ENCODE peak calls at places on chromosome 4, in ten cellular contexts. D is thyroid gland; M is pancreas; K is mucosa of descending colon; O is fibroblast of mammary gland; X is endothelial cell; Z is CD4-positive, alpha-beta T cell; G is GM13977; Q is lower leg skin; C is heart right ventricle. S is an unnamed sample.

GRCh38 chr4:120066182-120066524 is 495 bp downstream of the MAD2L1 start:
- DNase-seq in D (no peak), M (no peak), K (no peak), O (no peak), X (no peak), Z (no peak), G (peak), Q (no peak), C (no peak), S (peak)

GRCh38 chr4:65668201-65669007 is 1.9 kb downstream of the EPHA5 start:
- DNase-seq in D (peak), M (peak), K (peak), O (peak), X (peak), Z (no peak), G (no peak), Q (peak), C (no peak), S (no peak)

GRCh38 chr4:71709961-71710360 is 73.9 kb downstream of the GC start:
- DNase-seq in D (no peak), M (no peak), K (no peak), O (no peak), X (no peak), Z (no peak), G (no peak), Q (no peak), C (no peak), S (no peak)

GRCh38 chr4:169971456-169972015 is 54.7 kb downstream of the MFAP3L start:
- DNase-seq in D (peak), M (no peak), K (no peak), O (peak), X (no peak), Z (no peak), G (no peak), Q (no peak), C (no peak), S (no peak)

GRCh38 chr4:33060873-33061542 is 2340.8 kb downstream of the PCDH7 start:
- DNase-seq in D (peak), M (peak), K (no peak), O (peak), X (peak), Z (no peak), G (no peak), Q (no peak), C (peak), S (peak)

GRCh38 chr4:64718091-64718490 is 308.8 kb upstream of the TECRL start:
- DNase-seq in D (no peak), M (no peak), K (no peak), O (peak), X (peak), Z (no peak), G (no peak), Q (no peak), C (no peak), S (no peak)

GRCh38 chr4:71255966-71256365 is 82.9 kb upstream of the SLC4A4 start:
- DNase-seq in D (no peak), M (no peak), K (no peak), O (no peak), X (no peak), Z (no peak), G (no peak), Q (no peak), C (no peak), S (no peak)

GRCh38 chr4:21012851-21013331 is 312.6 kb downstream of the PACRGL start:
- DNase-seq in D (no peak), M (no peak), K (no peak), O (peak), X (no peak), Z (no peak), G (no peak), Q (no peak), C (no peak), S (no peak)

GRCh38 chr4:86718152-86718551 is 124.0 kb downstream of the PTPN13 start:
- DNase-seq in D (no peak), M (no peak), K (no peak), O (no peak), X (no peak), Z (no peak), G (no peak), Q (no peak), C (no peak), S (no peak)

GRCh38 chr4:77917075-77917474 is 54.4 kb downstream of the MRPL1 start:
- DNase-seq in D (no peak), M (no peak), K (no peak), O (no peak), X (no peak), Z (no peak), G (no peak), Q (no peak), C (no peak), S (no peak)

GRCh38 chr4:10085386-10085785 is 31.2 kb downstream of the WDR1 start:
- DNase-seq in D (no peak), M (peak), K (peak), O (no peak), X (no peak), Z (no peak), G (no peak), Q (no peak), C (no peak), S (no peak)

GRCh38 chr4:8688041-8688907 is 95.7 kb downstream of the CPZ start:
- DNase-seq in D (no peak), M (peak), K (no peak), O (peak), X (peak), Z (no peak), G (no peak), Q (no peak), C (no peak), S (peak)

GRCh38 chr4:95701500-95701899 is 138.4 kb upstream of the PDHA2 start:
- DNase-seq in D (no peak), M (no peak), K (no peak), O (peak), X (no peak), Z (no peak), G (no peak), Q (no peak), C (no peak), S (no peak)

GRCh38 chr4:5609265-5610007 is 98.9 kb downstream of the EVC2 start:
- DNase-seq in D (no peak), M (no peak), K (no peak), O (no peak), X (no peak), Z (no peak), G (no peak), Q (no peak), C (no peak), S (no peak)

GRCh38 chr4:152780267-152780811 is 585 bp downstream of the ARFIP1 start:
- DNase-seq in D (peak), M (no peak), K (no peak), O (peak), X (peak), Z (no peak), G (no peak), Q (peak), C (peak), S (no peak)

GRCh38 chr4:181525641-181526040 is 717.6 kb upstream of the TENM3 start:
- DNase-seq in D (no peak), M (no peak), K (no peak), O (no peak), X (no peak), Z (no peak), G (no peak), Q (no peak), C (no peak), S (no peak)

GRCh38 chr4:10529256-10529890 is 72.1 kb upstream of the ZNF518B start:
- DNase-seq in D (no peak), M (no peak), K (no peak), O (no peak), X (no peak), Z (no peak), G (no peak), Q (no peak), C (no peak), S (no peak)

GRCh38 chr4:52982246-52982950 is 120.3 kb downstream of the RASL11B start:
- DNase-seq in D (no peak), M (no peak), K (no peak), O (peak), X (no peak), Z (no peak), G (peak), Q (no peak), C (no peak), S (no peak)

DNA sequence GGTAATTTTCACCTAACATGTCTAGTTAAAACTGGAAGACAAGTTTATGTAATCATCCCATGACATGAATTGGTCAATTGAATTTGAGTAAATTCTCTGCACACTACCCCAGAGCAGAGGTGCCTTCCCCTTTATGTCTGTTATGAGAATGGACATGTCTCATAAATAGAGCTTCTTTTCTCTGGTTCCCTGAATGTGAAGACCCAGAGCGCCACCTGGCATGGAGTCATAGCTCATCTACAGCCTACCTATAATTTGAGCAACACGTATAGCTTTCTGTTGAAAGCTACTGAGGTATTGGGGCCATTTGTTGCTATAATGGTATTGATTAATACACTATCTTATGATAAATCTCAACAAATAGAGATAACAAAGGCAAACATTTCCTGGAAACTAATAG is 626.5 kb upstream of the GALNTL6 start:
- DNase-seq in D (peak), M (no peak), K (no peak), O (no peak), X (no peak), Z (no peak), G (no peak), Q (no peak), C (no peak), S (no peak)
- TF ChIP-seq CTCF in D (no peak), M (no peak), K (no peak), O (no peak), X (no peak), Z (no peak), G (no peak), Q (no peak), C (no peak), S (no peak)

GRCh38 chr4:4379540-4380087 is 7.3 kb upstream of the NSG1 start:
- DNase-seq in D (no peak), M (no peak), K (no peak), O (no peak), X (no peak), Z (no peak), G (no peak), Q (no peak), C (no peak), S (no peak)
- TF ChIP-seq CTCF in D (no peak), M (no peak), K (no peak), O (no peak), X (no peak), Z (no peak), G (no peak), Q (no peak), C (no peak), S (no peak)

GRCh38 chr4:87835732-87836131 is 3.0 kb downstream of the MEPE start:
- DNase-seq in D (no peak), M (no peak), K (no peak), O (peak), X (no peak), Z (no peak), G (no peak), Q (no peak), C (no peak), S (no peak)

GRCh38 chr4:87840149-87840548 is 7.4 kb downstream of the MEPE start:
- DNase-seq in D (no peak), M (no peak), K (no peak), O (no peak), X (no peak), Z (no peak), G (no peak), Q (no peak), C (no peak), S (no peak)

GRCh38 chr4:87835192-87835591 is 2.4 kb downstream of the MEPE start:
- DNase-seq in D (no peak), M (no peak), K (no peak), O (peak), X (no peak), Z (no peak), G (no peak), Q (no peak), C (no peak), S (no peak)

GRCh38 chr4:87839309-87839946 is 6.7 kb downstream of the MEPE start:
- DNase-seq in D (peak), M (no peak), K (no peak), O (peak), X (no peak), Z (no peak), G (no peak), Q (no peak), C (peak), S (peak)

GRCh38 chr4:87838207-87838606 is 5.4 kb downstream of the MEPE start:
- DNase-seq in D (no peak), M (no peak), K (no peak), O (peak), X (no peak), Z (no peak), G (no peak), Q (no peak), C (no peak), S (no peak)
- TF ChIP-seq CTCF in D (no peak), M (no peak), K (no peak), O (peak), X (peak), Z (no peak), G (no peak), Q (no peak), C (peak), S (no peak)

DNA sequence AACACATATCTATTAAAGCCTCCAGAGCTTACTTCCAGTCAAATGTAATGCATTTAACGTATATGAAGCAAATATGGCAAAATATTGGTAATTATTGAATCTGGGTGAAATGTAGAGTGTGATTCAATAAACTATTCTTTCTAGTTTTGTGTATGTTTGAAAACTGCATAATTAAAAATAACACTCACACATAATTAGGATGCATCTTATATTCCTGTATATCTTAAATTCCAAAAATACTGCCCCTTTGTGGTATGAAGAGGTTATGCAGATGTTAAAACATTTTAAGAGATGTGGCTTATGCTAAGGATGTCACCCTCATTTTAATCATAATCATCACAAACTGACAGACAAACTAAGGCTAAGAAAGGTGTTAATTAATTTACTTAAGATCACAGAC is 182.9 kb downstream of the COX18 start:
- DNase-seq in D (no peak), M (no peak), K (no peak), O (peak), X (no peak), Z (no peak), G (no peak), Q (no peak), C (no peak), S (no peak)
- TF ChIP-seq CTCF in D (no peak), M (no peak), K (no peak), O (peak), X (peak), Z (no peak), G (peak), Q (no peak), C (no peak), S (no peak)

DNA sequence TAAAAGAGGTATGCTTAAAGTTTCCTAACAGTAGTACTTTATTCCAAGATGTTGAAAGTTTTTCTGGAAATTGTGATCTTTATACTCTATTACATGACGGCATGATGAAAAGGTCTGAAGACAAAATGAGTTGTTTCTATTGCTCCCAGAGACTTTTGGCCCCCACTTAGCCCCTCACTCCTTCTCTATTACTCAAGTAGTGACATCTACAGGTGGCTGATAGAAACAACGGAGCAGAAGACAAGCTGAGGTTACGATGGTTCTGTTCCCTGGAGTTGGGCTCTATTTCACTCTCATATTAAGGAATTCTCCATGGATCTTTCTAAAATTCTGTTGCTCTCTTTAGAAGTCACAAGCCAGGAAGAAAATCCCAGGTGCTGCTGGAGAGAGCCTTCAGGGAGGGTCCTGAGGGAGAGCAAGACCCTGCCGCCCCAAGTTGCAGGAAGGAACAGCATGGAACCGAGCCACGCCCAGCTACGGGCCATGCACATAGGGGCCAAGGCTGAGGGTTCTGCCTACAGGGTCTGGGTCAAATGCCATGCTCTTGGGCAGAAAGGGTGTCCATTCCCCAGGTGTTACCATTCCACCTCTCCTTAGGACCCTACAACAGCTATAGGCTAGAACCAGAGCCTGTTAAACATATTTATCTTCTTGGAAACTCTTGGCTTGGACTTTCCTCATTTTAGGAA is 22.7 kb downstream of the RPL9 start:
- DNase-seq in D (no peak), M (no peak), K (no peak), O (no peak), X (no peak), Z (no peak), G (no peak), Q (no peak), C (no peak), S (no peak)
- TF ChIP-seq CTCF in D (no peak), M (no peak), K (no peak), O (peak), X (no peak), Z (peak), G (peak), Q (no peak), C (no peak), S (no peak)

GRCh38 chr4:124429746-124430250 is 282.7 kb downstream of the ANKRD50 start:
- DNase-seq in D (no peak), M (no peak), K (no peak), O (peak), X (no peak), Z (no peak), G (no peak), Q (no peak), C (no peak), S (no peak)
- TF ChIP-seq CTCF in D (no peak), M (no peak), K (no peak), O (no peak), X (no peak), Z (no peak), G (no peak), Q (no peak), C (no peak), S (no peak)

GRCh38 chr4:128287159-128287870 is at the start of gene PGRMC2:
- DNase-seq in D (peak), M (peak), K (peak), O (peak), X (no peak), Z (peak), G (peak), Q (peak), C (peak), S (no peak)

GRCh38 chr4:128286474-128287158 is 997 bp downstream of the PGRMC2 start:
- DNase-seq in D (peak), M (no peak), K (no peak), O (peak), X (no peak), Z (peak), G (peak), Q (no peak), C (no peak), S (peak)

GRCh38 chr4:128289523-128290158 is 2.0 kb upstream of the PGRMC2 start:
- DNase-seq in D (no peak), M (no peak), K (no peak), O (no peak), X (no peak), Z (no peak), G (no peak), Q (no peak), C (no peak), S (no peak)

GRCh38 chr4:128288689-128289106 is 1.1 kb upstream of the PGRMC2 start:
- DNase-seq in D (peak), M (no peak), K (no peak), O (peak), X (peak), Z (peak), G (peak), Q (no peak), C (no peak), S (peak)

DNA sequence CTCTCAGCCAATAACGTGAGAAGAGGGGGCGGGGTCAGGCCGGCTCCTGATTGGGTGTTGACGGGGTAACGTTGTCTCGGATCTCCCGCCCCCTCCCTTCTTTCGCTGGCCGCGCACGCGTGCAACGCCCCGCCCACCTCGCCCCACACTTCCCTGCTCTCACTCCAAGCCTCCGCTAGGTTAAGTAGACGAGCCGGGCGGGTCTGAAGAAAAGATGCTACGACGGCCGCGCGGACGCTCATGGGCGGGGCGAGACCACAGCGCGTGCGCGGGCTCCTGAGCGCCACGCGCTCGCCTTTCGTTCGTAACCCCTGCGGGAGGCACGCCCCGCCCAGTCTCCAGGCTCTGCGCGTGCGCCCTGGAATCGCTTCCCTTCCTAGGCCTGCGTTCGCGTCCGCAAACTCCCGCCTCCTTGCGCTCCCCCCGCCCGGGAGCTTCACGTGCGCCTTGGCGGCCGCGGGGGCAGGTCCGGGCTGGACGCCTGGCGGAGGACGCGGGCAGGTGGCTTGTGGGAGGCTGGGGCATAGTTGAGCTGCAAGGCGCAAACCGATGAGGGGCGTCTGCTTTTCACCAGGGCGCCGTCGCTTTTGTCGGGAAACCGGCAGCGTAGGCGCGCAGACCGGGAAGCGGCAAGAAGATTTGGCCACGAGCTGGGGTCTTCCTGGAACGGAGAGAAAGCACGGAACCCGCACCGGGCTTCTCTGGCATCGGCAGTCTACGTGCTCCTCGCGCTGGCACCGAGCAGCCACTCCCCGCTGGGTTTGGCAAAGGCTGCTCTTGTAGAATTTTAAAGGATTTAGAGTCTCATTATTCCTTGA is 467 bp upstream of the PGRMC2 start:
- DNase-seq in D (peak), M (peak), K (peak), O (peak), X (peak), Z (peak), G (peak), Q (peak), C (peak), S (peak)
- TF ChIP-seq CTCF in D (peak), M (no peak), K (no peak), O (no peak), X (no peak), Z (no peak), G (peak), Q (no peak), C (no peak), S (no peak)

DNA sequence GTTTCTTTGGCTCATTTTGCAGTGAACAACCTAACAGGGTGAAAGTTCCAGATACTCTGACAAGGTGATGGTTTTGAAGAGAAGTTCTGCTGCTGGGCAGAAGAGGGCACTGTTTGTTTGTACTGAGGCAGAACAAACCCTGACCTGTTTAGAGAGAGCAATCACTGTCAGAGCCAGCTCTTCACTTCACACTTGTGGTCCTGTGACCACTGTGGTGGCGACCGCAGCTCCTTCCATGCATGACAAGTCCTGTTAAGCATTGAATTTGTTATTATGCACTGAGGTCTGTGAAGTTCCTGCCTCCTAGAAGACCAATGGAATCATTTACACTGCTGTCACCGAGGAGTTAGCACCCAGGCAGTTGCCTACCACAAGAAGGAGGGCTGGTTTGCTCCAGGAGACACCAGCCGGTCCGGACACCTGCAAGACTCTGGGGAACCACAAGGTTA is 86.6 kb downstream of the ZNF330 start:
- DNase-seq in D (peak), M (no peak), K (no peak), O (peak), X (peak), Z (peak), G (peak), Q (peak), C (peak), S (peak)
- TF ChIP-seq CTCF in D (peak), M (peak), K (peak), O (peak), X (peak), Z (peak), G (peak), Q (no peak), C (peak), S (peak)